ENCODE peak calls at places on chromosome 15, in four cellular contexts. F is GM12891, T is GM12878, V is K562. U is an unnamed sample.

GRCh38 chr15:100601158-100601557 is 826 bp downstream of the LINS1 start:
- DNase-seq in F (no peak), T (no peak), V (peak), U (peak)

GRCh38 chr15:84819291-84819768 is 2.2 kb downstream of the ALPK3 start:
- DNase-seq in F (no peak), T (no peak), V (peak), U (no peak)

GRCh38 chr15:61025283-61025682 is 203.8 kb downstream of the RORA start:
- DNase-seq in F (no peak), T (no peak), V (no peak), U (no peak)

GRCh38 chr15:101128191-101128590 is 123.7 kb downstream of the CHSY1 start:
- DNase-seq in F (no peak), T (no peak), V (no peak), U (no peak)

GRCh38 chr15:59371458-59372351 is 966 bp downstream of the MYO1E start:
- DNase-seq in F (peak), T (no peak), V (no peak), U (no peak)

GRCh38 chr15:77525907-77526581 is 105.4 kb downstream of the HMG20A start:
- DNase-seq in F (no peak), T (no peak), V (no peak), U (no peak)

GRCh38 chr15:60683156-60683555 is 204.2 kb upstream of the ICE2 start:
- DNase-seq in F (no peak), T (no peak), V (no peak), U (no peak)

GRCh38 chr15:64522226-64522823 is 61.9 kb downstream of the ZNF609 start:
- DNase-seq in F (no peak), T (no peak), V (no peak), U (no peak)

GRCh38 chr15:74024687-74025086 is 30.2 kb downstream of the PML start:
- DNase-seq in F (no peak), T (no peak), V (no peak), U (no peak)

GRCh38 chr15:74193305-74193718 is 9.3 kb downstream of the STRA6 start:
- DNase-seq in F (no peak), T (peak), V (no peak), U (no peak)

GRCh38 chr15:69897471-69898237 is 200.1 kb downstream of the TLE3 start:
- DNase-seq in F (no peak), T (no peak), V (no peak), U (no peak)
- TF ChIP-seq SPI1 in F (no peak), T (no peak), V (no peak), U (no peak)

DNA sequence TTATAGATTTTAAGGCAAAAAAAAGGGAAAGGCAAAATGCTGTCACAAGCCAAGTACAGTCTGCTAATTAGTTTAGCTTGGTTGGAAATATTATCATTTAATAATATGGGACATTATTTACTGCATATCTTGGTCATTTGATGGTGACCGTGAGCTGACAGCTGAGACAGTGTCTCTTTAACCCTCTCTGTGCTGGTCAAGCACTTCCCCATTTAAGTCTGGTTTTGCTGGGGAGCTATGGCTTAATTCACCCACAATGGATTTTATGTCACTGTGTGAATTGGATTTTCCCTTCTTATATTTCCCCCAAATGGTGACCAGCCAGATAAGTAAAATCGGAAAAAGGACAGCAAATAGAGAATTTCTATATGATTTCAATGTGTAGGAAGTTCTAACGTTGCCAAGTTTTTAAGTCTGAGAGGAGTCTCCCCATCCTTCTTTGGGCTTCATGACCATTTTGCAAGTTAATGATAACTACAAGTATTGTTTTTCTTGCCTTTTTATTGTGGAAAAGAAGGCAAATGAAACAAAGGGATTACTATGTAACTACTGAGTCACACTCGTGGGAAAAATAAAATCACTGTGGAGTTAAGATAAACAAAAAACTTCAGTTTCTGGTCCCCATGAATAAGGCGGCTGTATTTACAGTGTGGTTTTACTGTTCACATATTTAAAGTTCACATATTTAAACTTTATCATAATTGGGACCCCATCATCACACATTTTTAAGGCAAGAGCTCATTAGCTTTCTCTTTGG is 373.5 kb downstream of the NR2F2 start:
- DNase-seq in F (no peak), T (no peak), V (no peak), U (no peak)
- TF ChIP-seq SPI1 in F (no peak), T (peak), V (peak), U (peak)

DNA sequence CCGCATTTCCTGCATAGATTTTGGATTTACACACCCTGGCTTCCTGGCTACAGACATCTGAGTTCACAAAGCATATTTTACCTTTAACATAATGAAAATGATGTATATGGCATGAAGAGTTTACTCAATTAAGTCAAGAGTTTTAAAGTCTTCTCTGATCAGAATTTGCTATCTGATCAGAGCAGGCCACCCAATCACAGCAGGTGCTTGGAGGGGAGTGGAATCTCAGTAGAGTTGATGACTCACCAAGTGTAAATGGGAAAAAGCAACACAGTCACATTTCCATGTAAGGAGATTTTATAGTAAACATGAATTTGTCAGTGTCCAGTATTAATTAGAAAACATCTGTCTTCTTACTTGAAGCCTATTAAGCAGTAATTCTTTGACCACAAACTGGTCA is 10.9 kb downstream of the MESD start:
- DNase-seq in F (no peak), T (no peak), V (peak), U (no peak)
- TF ChIP-seq SPI1 in F (no peak), T (no peak), V (no peak), U (no peak)

GRCh38 chr15:23801881-23802280 is 114.8 kb upstream of the NDN start:
- DNase-seq in F (no peak), T (no peak), V (no peak), U (no peak)

DNA sequence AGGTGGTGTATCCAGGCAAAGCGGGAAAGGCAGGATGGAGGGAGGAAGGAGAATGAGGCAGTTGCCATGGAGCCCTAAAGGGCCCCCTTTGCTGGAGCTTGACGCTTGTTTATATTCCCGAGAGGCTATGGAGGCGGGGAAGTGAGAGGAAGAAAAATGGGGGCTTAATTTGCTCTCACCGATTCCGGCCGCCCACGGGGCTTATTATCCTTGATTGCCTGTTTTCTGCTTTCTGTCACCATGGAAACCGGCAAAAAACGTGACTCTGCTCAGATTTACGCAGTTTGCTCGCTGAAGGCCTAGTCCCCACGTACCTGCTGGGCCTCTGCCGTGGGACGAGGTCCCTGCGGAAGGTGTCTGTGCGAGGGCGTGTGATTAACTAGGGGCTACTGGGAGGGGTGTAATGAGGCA is 110.6 kb upstream of the NDN start:
- DNase-seq in F (no peak), T (no peak), V (no peak), U (no peak)
- TF ChIP-seq SPI1 in F (no peak), T (no peak), V (no peak), U (no peak)

DNA sequence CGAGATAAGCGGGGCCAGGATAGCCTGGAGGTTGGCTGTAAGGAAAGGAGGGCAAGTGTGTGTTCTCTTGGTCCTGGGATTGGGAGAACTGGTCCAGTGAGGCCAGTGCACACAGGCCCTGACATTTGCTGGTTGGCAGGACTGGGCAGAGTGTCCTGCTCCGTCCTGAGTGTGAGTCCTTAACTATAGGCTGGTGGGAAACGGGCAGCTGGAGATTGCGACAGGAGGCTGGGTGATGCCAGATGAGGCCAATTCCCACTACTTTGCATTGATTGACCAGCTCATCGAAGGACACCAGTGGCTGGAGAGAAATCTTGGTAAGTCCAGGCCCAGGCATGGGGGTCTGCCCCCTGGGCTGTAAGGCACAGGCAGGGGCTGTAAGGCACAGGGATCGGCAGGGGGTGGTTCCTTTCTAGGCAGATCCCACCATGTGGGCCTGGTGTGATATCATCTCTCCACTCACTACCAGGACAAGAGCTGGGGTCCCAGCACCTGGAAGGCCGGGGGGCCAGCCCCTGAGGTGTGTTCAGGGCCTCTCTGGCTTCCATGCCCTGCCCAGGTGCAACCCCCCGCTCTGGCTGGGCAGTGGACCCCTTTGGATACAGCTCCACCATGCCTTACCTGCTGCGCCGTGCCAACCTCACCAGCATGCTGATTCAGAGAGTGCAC is 3.2 kb downstream of the MAN2A2 start:
- DNase-seq in F (no peak), T (no peak), V (no peak), U (no peak)
- TF ChIP-seq SPI1 in F (no peak), T (no peak), V (no peak), U (no peak)

GRCh38 chr15:47602124-47602523 is 115.2 kb upstream of the SEMA6D start:
- DNase-seq in F (no peak), T (no peak), V (no peak), U (no peak)

GRCh38 chr15:47603026-47603425 is 114.3 kb upstream of the SEMA6D start:
- DNase-seq in F (no peak), T (no peak), V (no peak), U (no peak)

GRCh38 chr15:47609693-47610092 is 107.6 kb upstream of the SEMA6D start:
- DNase-seq in F (no peak), T (no peak), V (no peak), U (no peak)

DNA sequence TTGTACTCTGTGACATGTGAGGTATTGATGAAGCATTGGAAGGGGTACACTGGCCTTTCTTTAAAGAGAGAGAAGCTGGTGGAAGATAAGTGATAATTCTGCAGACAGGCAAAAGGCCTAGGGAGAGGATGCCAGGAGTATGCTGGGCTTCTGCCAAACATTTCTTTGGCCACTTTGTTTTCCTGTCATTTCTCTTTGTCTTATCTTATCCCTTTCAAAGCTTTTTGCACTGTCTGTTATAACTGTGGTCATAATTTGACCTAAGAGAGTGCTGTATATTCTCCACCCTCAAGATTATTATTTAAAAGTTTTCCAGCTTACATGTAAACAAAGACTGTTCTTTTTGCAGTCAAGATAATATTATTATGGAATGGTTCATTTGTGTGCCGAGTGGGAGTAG is 109.6 kb upstream of the SEMA6D start:
- DNase-seq in F (no peak), T (no peak), V (no peak), U (no peak)
- TF ChIP-seq SPI1 in F (no peak), T (no peak), V (no peak), U (no peak)